ENCODE peak calls at places on chromosomes 16 and 17, in nine cellular contexts. E is A549, L is esophagus squamous epithelium, T is adrenal gland, A is transverse colon, F is body of pancreas, M is upper lobe of left lung, Q is breast epithelium, I is prostate gland. K is an unnamed sample.

GRCh38 chr17:59154335-59154720 is 658 bp downstream of the SKA2 start:
- DNase-seq in E (no peak), L (no peak), T (peak; percentile 54), A (peak; percentile 46), F (peak; percentile 25), M (peak; percentile 33), Q (no peak), I (peak; percentile 39), K (peak; percentile 27)

GRCh38 chr17:75896360-75897075 is at the start of gene TRIM65:
- DNase-seq in E (peak; percentile 69), L (no peak), T (peak; percentile 91), A (peak; percentile 88), F (peak; percentile 89), M (peak; percentile 84), Q (peak; percentile 81), I (peak; percentile 81), K (peak; percentile 97)

GRCh38 chr17:41486809-41487530 is 2.7 kb downstream of the KRT36 start:
- DNase-seq in E (no peak), L (no peak), T (peak; percentile 39), A (peak; percentile 68), F (peak; percentile 57), M (peak; percentile 66), Q (no peak), I (no peak), K (no peak)

GRCh38 chr17:79679631-79680340 is 51.0 kb upstream of the ENPP7 start:
- DNase-seq in E (no peak), L (no peak), T (no peak), A (no peak), F (no peak), M (no peak), Q (no peak), I (no peak), K (no peak)

GRCh38 chr16:75074920-75075687 is 41.5 kb downstream of the LDHD start:
- DNase-seq in E (no peak), L (peak; percentile 44), T (no peak), A (peak; percentile 74), F (peak; percentile 20), M (peak; percentile 58), Q (no peak), I (no peak), K (no peak)

GRCh38 chr17:19958023-19958422 is 19.6 kb downstream of the AKAP10 start:
- DNase-seq in E (peak; percentile 76), L (no peak), T (peak; percentile 35), A (no peak), F (no peak), M (no peak), Q (no peak), I (no peak), K (no peak)

GRCh38 chr17:79933863-79934652 is 94.8 kb upstream of the CBX4 start:
- DNase-seq in E (peak; percentile 60), L (no peak), T (peak; percentile 61), A (peak; percentile 73), F (peak; percentile 49), M (peak; percentile 73), Q (no peak), I (no peak), K (no peak)

GRCh38 chr17:57910462-57910861 is 44.8 kb downstream of the CUEDC1 start:
- DNase-seq in E (no peak), L (no peak), T (no peak), A (no peak), F (no peak), M (no peak), Q (no peak), I (no peak), K (no peak)

GRCh38 chr16:88790312-88791150 is 5.5 kb upstream of the PIEZO1 start:
- DNase-seq in E (no peak), L (no peak), T (no peak), A (peak; percentile 62), F (no peak), M (peak; percentile 77), Q (no peak), I (no peak), K (no peak)

GRCh38 chr17:77235370-77236080 is 94.8 kb downstream of the SEC14L1 start:
- DNase-seq in E (no peak), L (no peak), T (peak; percentile 46), A (no peak), F (no peak), M (no peak), Q (no peak), I (no peak), K (peak; percentile 91)

GRCh38 chr16:56257260-56257659 is 66.0 kb downstream of the GNAO1 start:
- DNase-seq in E (no peak), L (no peak), T (no peak), A (peak; percentile 58), F (peak; percentile 54), M (no peak), Q (no peak), I (no peak), K (no peak)

GRCh38 chr16:70523621-70524405 is at the start of gene SF3B3:
- DNase-seq in E (peak; percentile 60), L (peak; percentile 34), T (peak; percentile 74), A (peak; percentile 72), F (peak; percentile 64), M (peak; percentile 65), Q (peak; percentile 67), I (peak; percentile 63), K (peak; percentile 64)

GRCh38 chr17:73750975-73751374 is 106.7 kb upstream of the SDK2 start:
- DNase-seq in E (no peak), L (no peak), T (no peak), A (peak; percentile 30), F (peak; percentile 65), M (no peak), Q (no peak), I (no peak), K (no peak)

GRCh38 chr16:49834496-49835009 is 21.4 kb downstream of the ZNF423 start:
- DNase-seq in E (no peak), L (no peak), T (peak; percentile 25), A (peak; percentile 25), F (peak; percentile 32), M (peak; percentile 40), Q (no peak), I (no peak), K (no peak)
- TF ChIP-seq POLR2A in E (no peak), L (no peak), T (no peak), A (no peak), F (no peak), M (no peak), Q (no peak), I (no peak), K (no peak)

DNA sequence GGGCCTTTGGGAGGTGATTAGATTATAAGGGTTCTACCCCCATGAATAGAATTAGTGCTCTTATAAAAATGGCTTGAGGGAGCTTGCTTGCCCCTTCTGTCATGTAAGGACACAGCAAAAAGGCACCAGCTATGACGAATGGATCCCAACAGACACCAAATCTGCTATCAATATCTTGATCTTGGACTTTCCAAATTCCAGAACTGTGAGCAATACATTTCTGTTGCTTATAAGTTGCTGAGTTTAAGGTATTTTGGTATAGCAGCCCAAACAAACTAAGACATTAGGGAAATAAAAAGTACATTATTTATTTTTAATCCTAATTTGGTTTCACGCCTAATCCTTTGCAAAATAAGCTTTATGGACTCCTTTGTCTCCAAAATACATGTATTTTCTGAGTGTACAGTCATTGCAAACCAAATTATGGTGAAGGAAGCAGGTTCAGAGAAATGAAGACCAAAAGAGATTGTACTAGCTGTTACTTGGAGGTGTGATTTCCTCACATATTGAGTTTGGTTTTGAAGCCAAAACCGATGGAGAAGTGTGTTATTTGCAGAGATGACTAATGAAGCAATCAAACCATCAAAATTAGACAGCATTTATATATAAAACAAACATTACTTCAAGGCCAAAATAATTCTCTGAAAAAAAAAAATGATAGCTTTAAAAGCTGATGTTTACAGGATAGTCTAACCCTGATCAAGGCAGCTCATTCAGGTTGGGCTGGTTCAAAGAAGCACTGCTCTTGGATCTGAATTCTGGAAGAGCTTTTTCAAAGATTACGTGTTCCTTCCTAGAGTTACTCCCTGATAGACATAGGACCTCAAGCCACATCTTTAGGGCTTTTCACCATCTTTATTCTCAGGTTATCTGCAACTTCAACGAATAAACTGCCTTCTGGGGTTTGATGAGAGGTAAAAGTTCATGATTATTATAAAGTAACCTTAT is 71.6 kb downstream of the MYO1D start:
- DNase-seq in E (no peak), L (no peak), T (no peak), A (no peak), F (no peak), M (no peak), Q (no peak), I (no peak), K (no peak)
- H3K4me3 ChIP-seq in E (no peak overlapping the region), L (no peak overlapping the region), T (no peak overlapping the region), A (no peak overlapping the region), F (no peak overlapping the region), M (no peak overlapping the region), Q (no peak overlapping the region), I (no peak overlapping the region), K (no peak overlapping the region)

DNA sequence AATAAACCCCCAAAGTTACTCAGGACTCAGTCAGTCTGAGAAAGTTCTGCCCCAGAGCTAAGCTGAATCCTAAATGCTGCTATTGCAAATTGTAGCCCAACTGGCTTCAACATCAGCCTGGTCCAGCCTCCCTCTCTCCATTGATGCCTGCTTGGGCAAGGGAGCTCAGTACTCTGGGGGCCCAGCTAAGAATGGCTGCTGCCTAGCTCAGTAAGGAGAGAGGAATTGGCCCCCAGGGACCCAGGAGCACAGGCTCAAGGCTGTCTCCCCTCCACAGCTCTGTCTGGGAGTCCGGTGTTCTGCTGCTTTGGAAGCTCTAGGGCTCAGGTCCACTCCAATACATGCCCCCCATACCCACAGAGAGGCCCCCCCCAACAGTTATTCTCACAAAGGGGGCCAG is 1.6 kb downstream of the UNC119 start:
- DNase-seq in E (no peak), L (no peak), T (no peak), A (no peak), F (no peak), M (no peak), Q (no peak), I (no peak), K (no peak)
- TF ChIP-seq POLR2A in E (no peak), L (no peak), T (no peak), A (no peak), F (no peak), M (no peak), Q (no peak), I (no peak), K (no peak)

GRCh38 chr17:11035681-11036080 is 197.8 kb upstream of the PIRT start:
- DNase-seq in E (no peak), L (no peak), T (no peak), A (no peak), F (no peak), M (no peak), Q (no peak), I (no peak), K (no peak)

GRCh38 chr17:11026903-11027302 is 189.0 kb upstream of the PIRT start:
- DNase-seq in E (no peak), L (no peak), T (no peak), A (no peak), F (no peak), M (no peak), Q (no peak), I (no peak), K (no peak)

GRCh38 chr17:11028349-11028748 is 190.5 kb upstream of the PIRT start:
- DNase-seq in E (no peak), L (no peak), T (no peak), A (no peak), F (no peak), M (no peak), Q (no peak), I (no peak), K (no peak)

DNA sequence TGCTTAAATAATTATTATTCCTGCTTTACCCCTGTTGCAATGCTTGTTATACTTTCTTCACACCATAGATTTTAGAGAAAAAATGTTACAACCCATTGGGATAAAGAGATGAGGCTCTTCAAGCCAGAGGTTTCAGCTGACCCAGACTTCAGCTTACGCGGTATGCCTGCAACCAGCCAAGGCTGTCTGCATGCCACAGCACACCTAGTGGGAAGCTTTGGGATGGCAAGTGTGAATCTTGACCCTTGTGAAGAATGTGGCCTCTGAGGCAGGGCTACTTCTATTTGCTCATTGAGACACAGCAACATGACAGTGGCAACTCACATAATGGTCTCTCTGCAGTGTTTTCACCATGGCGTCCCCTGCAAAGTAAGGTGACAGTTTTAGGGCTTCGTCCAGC is 193.9 kb upstream of the PIRT start:
- DNase-seq in E (peak; percentile 14), L (no peak), T (no peak), A (no peak), F (no peak), M (no peak), Q (no peak), I (no peak), K (no peak)
- H3K4me3 ChIP-seq in E (no peak overlapping the region), L (no peak overlapping the region), T (no peak overlapping the region), A (no peak overlapping the region), F (no peak overlapping the region), M (no peak overlapping the region), Q (no peak overlapping the region), I (no peak overlapping the region), K (no peak overlapping the region)